ENCODE peak calls at places on chromosome 10, in ten cellular contexts. L is lower leg skin, V is K562, M is GM12878, D is sigmoid colon, J is ovary, Y is right lobe of liver, U is transverse colon, N is IMR-90, R is spleen. C is an unnamed sample.

GRCh38 chr10:47318706-47319105 is 3.5 kb upstream of the GDF2 start:
- DNase-seq in L (peak), V (peak), M (no peak), D (no peak), J (peak), Y (no peak), U (no peak), N (no peak), R (no peak), C (no peak)

GRCh38 chr10:90589825-90590224 is 268.0 kb downstream of the HTR7 start:
- DNase-seq in L (no peak), V (no peak), M (no peak), D (no peak), J (no peak), Y (no peak), U (no peak), N (no peak), R (no peak), C (no peak)

GRCh38 chr10:7026818-7027217 is 384.0 kb downstream of the SFMBT2 start:
- DNase-seq in L (no peak), V (no peak), M (no peak), D (no peak), J (no peak), Y (no peak), U (no peak), N (no peak), R (no peak), C (no peak)

GRCh38 chr10:62059424-62059913 is 158.0 kb downstream of the ARID5B start:
- DNase-seq in L (no peak), V (no peak), M (no peak), D (no peak), J (no peak), Y (no peak), U (no peak), N (no peak), R (no peak), C (no peak)

GRCh38 chr10:85012305-85012704 is 683.9 kb downstream of the CCSER2 start:
- DNase-seq in L (no peak), V (no peak), M (no peak), D (no peak), J (no peak), Y (no peak), U (no peak), N (no peak), R (no peak), C (no peak)

GRCh38 chr10:127911218-127911866 is 4.4 kb downstream of the PTPRE start:
- DNase-seq in L (peak), V (no peak), M (no peak), D (no peak), J (no peak), Y (no peak), U (no peak), N (no peak), R (no peak), C (no peak)

GRCh38 chr10:108166401-108166800 is 1001.9 kb upstream of the SORCS1 start:
- DNase-seq in L (no peak), V (no peak), M (no peak), D (no peak), J (no peak), Y (no peak), U (no peak), N (no peak), R (no peak), C (no peak)

GRCh38 chr10:99976886-99977391 is 32.8 kb downstream of the DNMBP start:
- DNase-seq in L (no peak), V (no peak), M (no peak), D (no peak), J (no peak), Y (no peak), U (no peak), N (peak), R (no peak), C (peak)

GRCh38 chr10:56624082-56624481 is 263.0 kb upstream of the ZWINT start:
- DNase-seq in L (no peak), V (no peak), M (no peak), D (no peak), J (no peak), Y (no peak), U (no peak), N (no peak), R (no peak), C (no peak)

GRCh38 chr10:112953075-112953501 is 3.0 kb downstream of the TCF7L2 start:
- DNase-seq in L (peak), V (no peak), M (no peak), D (peak), J (peak), Y (peak), U (peak), N (peak), R (peak), C (no peak)

GRCh38 chr10:47403401-47404318 is 19.6 kb upstream of the ZNF488 start:
- DNase-seq in L (peak), V (no peak), M (no peak), D (no peak), J (no peak), Y (no peak), U (no peak), N (peak), R (peak), C (no peak)

DNA sequence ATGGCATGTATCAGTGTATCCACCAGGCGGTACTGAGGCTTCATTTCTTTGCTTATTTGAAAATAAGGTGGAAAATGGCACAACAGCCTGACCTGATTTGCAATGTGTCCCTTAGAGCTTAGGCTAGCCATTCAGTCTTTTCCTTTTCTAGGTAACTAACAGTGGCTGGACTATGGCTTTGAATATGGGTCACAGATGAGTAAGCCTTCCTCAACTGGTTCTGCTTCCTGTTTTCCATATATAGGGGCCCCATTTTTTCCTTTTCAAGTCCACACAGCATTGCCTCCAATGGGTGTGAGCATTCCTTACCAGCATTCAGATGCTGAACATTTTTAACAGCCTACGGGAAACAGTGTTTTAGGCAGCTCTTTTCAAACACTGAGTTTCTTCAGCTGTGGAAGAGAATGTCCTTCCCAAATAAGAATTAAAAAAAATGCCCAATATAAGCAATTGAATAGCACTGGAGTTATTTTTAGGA is 3.9 kb upstream of the ITGB1 start:
- DNase-seq in L (no peak), V (peak), M (no peak), D (no peak), J (no peak), Y (no peak), U (no peak), N (peak), R (no peak), C (no peak)
- TF ChIP-seq POLR2A in L (no peak), V (no peak), M (no peak), D (no peak), J (no peak), Y (peak), U (no peak), N (peak), R (no peak), C (no peak)

DNA sequence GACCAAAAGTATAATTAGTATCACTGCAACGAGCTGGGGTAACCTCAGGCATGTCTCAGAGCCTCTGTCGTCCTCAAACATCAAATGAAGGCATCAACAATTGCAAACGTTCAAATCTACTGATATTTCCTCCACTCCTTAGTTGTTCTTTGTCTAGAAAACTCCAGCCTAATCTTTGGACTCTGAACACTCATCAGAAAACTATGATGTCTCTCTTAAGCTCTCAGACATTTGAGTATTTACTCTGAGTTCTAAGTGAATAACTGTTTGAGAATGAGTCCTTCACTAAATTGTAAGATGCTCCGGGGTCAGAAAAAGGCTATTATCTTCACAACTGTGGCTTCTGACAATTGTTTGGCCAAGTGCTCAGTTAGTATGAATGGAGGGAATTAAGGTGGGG is 536.4 kb downstream of the NRG3 start:
- DNase-seq in L (no peak), V (no peak), M (no peak), D (no peak), J (no peak), Y (no peak), U (no peak), N (no peak), R (no peak), C (no peak)
- TF ChIP-seq POLR2A in L (no peak), V (no peak), M (no peak), D (no peak), J (no peak), Y (no peak), U (no peak), N (no peak), R (no peak), C (no peak)

GRCh38 chr10:124002391-124003069 is 90.9 kb downstream of the CHST15 start:
- DNase-seq in L (peak), V (no peak), M (no peak), D (peak), J (no peak), Y (no peak), U (no peak), N (no peak), R (peak), C (no peak)
- TF ChIP-seq POLR2A in L (no peak), V (no peak), M (no peak), D (no peak), J (no peak), Y (no peak), U (no peak), N (no peak), R (no peak), C (no peak)

GRCh38 chr10:103554488-103555320 is 61.2 kb downstream of the NEURL1 start:
- DNase-seq in L (no peak), V (peak), M (no peak), D (peak), J (peak), Y (peak), U (peak), N (peak), R (no peak), C (no peak)
- TF ChIP-seq POLR2A in L (no peak), V (no peak), M (no peak), D (no peak), J (no peak), Y (no peak), U (no peak), N (no peak), R (no peak), C (no peak)

GRCh38 chr10:118687472-118687871 is 67.3 kb downstream of the CACUL1 start:
- DNase-seq in L (no peak), V (no peak), M (no peak), D (no peak), J (no peak), Y (no peak), U (no peak), N (no peak), R (no peak), C (no peak)
- TF ChIP-seq POLR2A in L (no peak), V (no peak), M (no peak), D (no peak), J (no peak), Y (no peak), U (no peak), N (no peak), R (no peak), C (no peak)

GRCh38 chr10:122980209-122981065 is at the start of gene PSTK:
- DNase-seq in L (peak), V (peak), M (peak), D (peak), J (peak), Y (peak), U (peak), N (peak), R (peak), C (peak)
- TF ChIP-seq POLR2A in L (no peak), V (peak), M (peak), D (no peak), J (peak), Y (peak), U (peak), N (peak), R (no peak), C (peak)